ENCODE peak calls at places on chromosome 13, in six cellular contexts. One of them, this sample, is unnamed.

GRCh38 chr13:40115456-40115855 is 460.0 kb downstream of the COG6 start:
- DNase-seq in skeletal muscle cell: no peak
- DNase-seq in AG04449: no peak
- DNase-seq in fibroblast of villous mesenchyme: peak; percentile 44
- DNase-seq in mesendoderm: peak; percentile 26
- DNase-seq in breast epithelium: no peak
- DNase-seq in this sample: peak; percentile 49

GRCh38 chr13:60334310-60334709 is 62.7 kb upstream of the TDRD3 start:
- DNase-seq in skeletal muscle cell: no peak
- DNase-seq in AG04449: no peak
- DNase-seq in fibroblast of villous mesenchyme: no peak
- DNase-seq in mesendoderm: no peak
- DNase-seq in breast epithelium: no peak
- DNase-seq in this sample: no peak

GRCh38 chr13:74883834-74884233 is 598.1 kb downstream of the TBC1D4 start:
- DNase-seq in skeletal muscle cell: no peak
- DNase-seq in AG04449: no peak
- DNase-seq in fibroblast of villous mesenchyme: no peak
- DNase-seq in mesendoderm: peak; percentile 8
- DNase-seq in breast epithelium: no peak
- DNase-seq in this sample: no peak

GRCh38 chr13:73849292-73849691 is 284.9 kb downstream of the KLF12 start:
- DNase-seq in skeletal muscle cell: no peak
- DNase-seq in AG04449: no peak
- DNase-seq in fibroblast of villous mesenchyme: peak; percentile 44
- DNase-seq in mesendoderm: peak; percentile 94
- DNase-seq in breast epithelium: no peak
- DNase-seq in this sample: peak; percentile 61

GRCh38 chr13:109203587-109203986 is 574.2 kb downstream of the MYO16 start:
- DNase-seq in skeletal muscle cell: no peak
- DNase-seq in AG04449: no peak
- DNase-seq in fibroblast of villous mesenchyme: no peak
- DNase-seq in mesendoderm: no peak
- DNase-seq in breast epithelium: no peak
- DNase-seq in this sample: no peak

GRCh38 chr13:90562388-90562787 is 785.1 kb upstream of the MIR17HG start:
- DNase-seq in skeletal muscle cell: no peak
- DNase-seq in AG04449: no peak
- DNase-seq in fibroblast of villous mesenchyme: peak; percentile 30
- DNase-seq in mesendoderm: no peak
- DNase-seq in breast epithelium: no peak
- DNase-seq in this sample: no peak

GRCh38 chr13:73596382-73596781 is 537.6 kb downstream of the KLF5 start:
- DNase-seq in skeletal muscle cell: no peak
- DNase-seq in AG04449: no peak
- DNase-seq in fibroblast of villous mesenchyme: no peak
- DNase-seq in mesendoderm: no peak
- DNase-seq in breast epithelium: no peak
- DNase-seq in this sample: no peak

GRCh38 chr13:91922969-91923592 is 524.7 kb downstream of the GPC5 start:
- DNase-seq in skeletal muscle cell: no peak
- DNase-seq in AG04449: no peak
- DNase-seq in fibroblast of villous mesenchyme: no peak
- DNase-seq in mesendoderm: peak; percentile 51
- DNase-seq in breast epithelium: no peak
- DNase-seq in this sample: peak; percentile 5

GRCh38 chr13:111663505-111663904 is 343.1 kb downstream of the TEX29 start:
- DNase-seq in skeletal muscle cell: no peak
- DNase-seq in AG04449: no peak
- DNase-seq in fibroblast of villous mesenchyme: no peak
- DNase-seq in mesendoderm: no peak
- DNase-seq in breast epithelium: peak; percentile 19
- DNase-seq in this sample: no peak

GRCh38 chr13:41061914-41062837 is 867 bp downstream of the WBP4 start:
- DNase-seq in skeletal muscle cell: no peak
- DNase-seq in AG04449: no peak
- DNase-seq in fibroblast of villous mesenchyme: peak; percentile 89
- DNase-seq in mesendoderm: no peak
- DNase-seq in breast epithelium: no peak
- DNase-seq in this sample: peak; percentile 80

GRCh38 chr13:33953781-33954180 is 135.8 kb downstream of the RFC3 start:
- DNase-seq in skeletal muscle cell: no peak
- DNase-seq in AG04449: no peak
- DNase-seq in fibroblast of villous mesenchyme: peak; percentile 1
- DNase-seq in mesendoderm: no peak
- DNase-seq in breast epithelium: no peak
- DNase-seq in this sample: peak; percentile 22

GRCh38 chr13:39784347-39784746 is 128.9 kb downstream of the COG6 start:
- DNase-seq in skeletal muscle cell: no peak
- DNase-seq in AG04449: no peak
- DNase-seq in fibroblast of villous mesenchyme: peak; percentile 69
- DNase-seq in mesendoderm: no peak
- DNase-seq in breast epithelium: no peak
- DNase-seq in this sample: peak; percentile 23

GRCh38 chr13:44259045-44260042 is 114.3 kb upstream of the SERP2 start:
- DNase-seq in skeletal muscle cell: no peak
- DNase-seq in AG04449: no peak
- DNase-seq in fibroblast of villous mesenchyme: peak; percentile 55
- DNase-seq in mesendoderm: no peak
- DNase-seq in breast epithelium: no peak
- DNase-seq in this sample: peak; percentile 68

GRCh38 chr13:26919311-26919710 is 158.7 kb upstream of the GPR12 start:
- DNase-seq in skeletal muscle cell: no peak
- DNase-seq in AG04449: no peak
- DNase-seq in fibroblast of villous mesenchyme: no peak
- DNase-seq in mesendoderm: no peak
- DNase-seq in breast epithelium: no peak
- DNase-seq in this sample: no peak

GRCh38 chr13:98232456-98232855 is 55.4 kb upstream of the RNF113B start:
- DNase-seq in skeletal muscle cell: no peak
- DNase-seq in AG04449: no peak
- DNase-seq in fibroblast of villous mesenchyme: no peak
- DNase-seq in mesendoderm: no peak
- DNase-seq in breast epithelium: no peak
- DNase-seq in this sample: no peak

DNA sequence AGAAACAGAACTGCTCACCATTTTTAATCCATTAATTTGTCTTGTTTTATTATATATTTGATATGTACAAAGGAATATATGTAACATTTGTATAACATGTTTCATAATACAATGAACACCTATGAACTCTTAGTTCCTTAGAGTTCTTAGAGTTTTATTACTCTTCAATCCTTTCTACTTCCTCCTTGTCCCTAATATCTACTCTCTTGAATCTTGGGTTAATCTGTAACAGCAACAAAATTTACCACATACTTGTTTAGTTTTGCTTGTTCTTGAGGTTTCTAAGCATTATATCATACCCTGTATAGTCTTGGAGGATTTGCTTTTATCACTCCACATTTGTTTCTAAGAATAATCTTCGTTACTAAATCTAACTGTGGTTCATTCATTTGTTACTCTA is 151.4 kb downstream of the PDS5B start:
- DNase-seq in skeletal muscle cell: no peak
- DNase-seq in AG04449: no peak
- DNase-seq in fibroblast of villous mesenchyme: peak; percentile 65
- DNase-seq in mesendoderm: no peak
- DNase-seq in breast epithelium: no peak
- DNase-seq in this sample: no peak
- H3K4me3 ChIP-seq in skeletal muscle cell: no peak overlapping the region
- H3K4me3 ChIP-seq in AG04449: no peak overlapping the region
- H3K4me3 ChIP-seq in fibroblast of villous mesenchyme: peak overlapping the region; percentile 33
- H3K4me3 ChIP-seq in mesendoderm: no peak overlapping the region
- H3K4me3 ChIP-seq in breast epithelium: peak overlapping the region; percentile 27
- H3K4me3 ChIP-seq in this sample: peak overlapping the region; percentile 44

DNA sequence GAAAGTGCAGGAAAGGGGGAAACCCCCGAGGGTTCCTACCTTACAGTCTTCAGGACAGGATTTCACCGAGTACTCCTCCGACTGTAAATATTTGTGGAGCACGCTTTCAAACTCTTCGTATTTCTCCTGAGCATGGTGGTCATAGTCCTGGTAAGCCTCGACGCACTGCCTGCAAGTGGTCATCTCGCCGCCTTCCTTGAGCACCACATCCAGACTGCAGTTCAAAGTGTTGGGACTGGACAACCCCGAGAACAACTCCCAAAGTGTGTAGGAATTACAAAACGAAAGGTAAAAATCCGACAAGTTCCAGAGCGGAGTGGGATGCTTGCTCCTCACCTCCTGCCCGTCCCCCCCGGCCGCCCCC is 349.7 kb downstream of the LIG4 start:
- DNase-seq in skeletal muscle cell: no peak
- DNase-seq in AG04449: no peak
- DNase-seq in fibroblast of villous mesenchyme: peak; percentile 30
- DNase-seq in mesendoderm: no peak
- DNase-seq in breast epithelium: no peak
- DNase-seq in this sample: peak; percentile 18
- H3K4me3 ChIP-seq in skeletal muscle cell: peak overlapping the region; percentile 64
- H3K4me3 ChIP-seq in AG04449: peak overlapping the region; percentile 1
- H3K4me3 ChIP-seq in fibroblast of villous mesenchyme: peak overlapping the region; percentile 59
- H3K4me3 ChIP-seq in mesendoderm: peak overlapping the region; percentile 1
- H3K4me3 ChIP-seq in breast epithelium: peak overlapping the region; percentile 34
- H3K4me3 ChIP-seq in this sample: peak overlapping the region; percentile 58

GRCh38 chr13:69234171-69234570 is 873.5 kb upstream of the ATXN8OS start:
- DNase-seq in skeletal muscle cell: no peak
- DNase-seq in AG04449: no peak
- DNase-seq in fibroblast of villous mesenchyme: no peak
- DNase-seq in mesendoderm: no peak
- DNase-seq in breast epithelium: no peak
- DNase-seq in this sample: no peak
- H3K4me3 ChIP-seq in skeletal muscle cell: no peak overlapping the region
- H3K4me3 ChIP-seq in AG04449: no peak overlapping the region
- H3K4me3 ChIP-seq in fibroblast of villous mesenchyme: no peak overlapping the region
- H3K4me3 ChIP-seq in mesendoderm: no peak overlapping the region
- H3K4me3 ChIP-seq in breast epithelium: no peak overlapping the region
- H3K4me3 ChIP-seq in this sample: no peak overlapping the region

GRCh38 chr13:113759525-113760137 is 605 bp downstream of the TMEM255B start:
- DNase-seq in skeletal muscle cell: no peak
- DNase-seq in AG04449: no peak
- DNase-seq in fibroblast of villous mesenchyme: peak; percentile 31
- DNase-seq in mesendoderm: peak; percentile 18
- DNase-seq in breast epithelium: no peak
- DNase-seq in this sample: peak; percentile 50

GRCh38 chr13:113761136-113761535 is 2.1 kb downstream of the TMEM255B start:
- DNase-seq in skeletal muscle cell: no peak
- DNase-seq in AG04449: no peak
- DNase-seq in fibroblast of villous mesenchyme: no peak
- DNase-seq in mesendoderm: no peak
- DNase-seq in breast epithelium: no peak
- DNase-seq in this sample: no peak

GRCh38 chr13:113762075-113762474 is 3.0 kb downstream of the TMEM255B start:
- DNase-seq in skeletal muscle cell: no peak
- DNase-seq in AG04449: no peak
- DNase-seq in fibroblast of villous mesenchyme: no peak
- DNase-seq in mesendoderm: no peak
- DNase-seq in breast epithelium: no peak
- DNase-seq in this sample: no peak

GRCh38 chr13:113756441-113757097 is 2.5 kb upstream of the TMEM255B start:
- DNase-seq in skeletal muscle cell: no peak
- DNase-seq in AG04449: no peak
- DNase-seq in fibroblast of villous mesenchyme: no peak
- DNase-seq in mesendoderm: no peak
- DNase-seq in breast epithelium: no peak
- DNase-seq in this sample: peak; percentile 8

GRCh38 chr13:113758651-113759524 is at the start of gene TMEM255B:
- DNase-seq in skeletal muscle cell: peak; percentile 9
- DNase-seq in AG04449: no peak
- DNase-seq in fibroblast of villous mesenchyme: peak; percentile 67
- DNase-seq in mesendoderm: peak; percentile 77
- DNase-seq in breast epithelium: peak; percentile 83
- DNase-seq in this sample: peak; percentile 70
- H3K4me3 ChIP-seq in skeletal muscle cell: peak within 1 kb of the TSS; percentile 59
- H3K4me3 ChIP-seq in AG04449: peak within 1 kb of the TSS; percentile 59
- H3K4me3 ChIP-seq in fibroblast of villous mesenchyme: peak within 1 kb of the TSS; percentile 63
- H3K4me3 ChIP-seq in mesendoderm: peak within 1 kb of the TSS; percentile 41
- H3K4me3 ChIP-seq in breast epithelium: peak within 1 kb of the TSS; percentile 64
- H3K4me3 ChIP-seq in this sample: peak within 1 kb of the TSS; percentile 70

DNA sequence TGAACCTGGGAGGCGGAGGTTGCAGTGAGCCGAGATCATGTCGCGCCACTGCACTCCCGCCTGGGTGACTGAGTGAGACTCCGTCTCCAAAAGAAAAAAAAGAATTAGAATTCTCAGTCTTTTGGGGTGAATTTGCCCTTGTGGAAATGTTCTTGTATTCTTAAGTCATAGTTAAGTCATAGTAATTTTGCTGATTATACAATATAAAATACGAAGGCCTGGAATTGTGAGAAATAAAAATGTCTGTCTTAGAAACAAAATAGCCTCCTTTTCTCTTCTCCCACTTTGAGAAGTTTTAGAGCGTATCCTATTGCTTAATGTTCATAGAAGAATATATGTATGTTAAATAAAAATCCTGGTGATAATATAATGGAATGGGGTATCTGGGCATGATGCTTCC is 18.1 kb downstream of the SUGT1 start:
- DNase-seq in skeletal muscle cell: no peak
- DNase-seq in AG04449: no peak
- DNase-seq in fibroblast of villous mesenchyme: no peak
- DNase-seq in mesendoderm: no peak
- DNase-seq in breast epithelium: no peak
- DNase-seq in this sample: no peak
- H3K4me3 ChIP-seq in skeletal muscle cell: no peak overlapping the region
- H3K4me3 ChIP-seq in AG04449: no peak overlapping the region
- H3K4me3 ChIP-seq in fibroblast of villous mesenchyme: no peak overlapping the region
- H3K4me3 ChIP-seq in mesendoderm: no peak overlapping the region
- H3K4me3 ChIP-seq in breast epithelium: no peak overlapping the region
- H3K4me3 ChIP-seq in this sample: no peak overlapping the region

This sample was measured in fibroblast of pulmonary artery.